ENCODE peak calls at places on chromosomes 11 and 22, in four cellular contexts. G is GM12878, X is H1, W is K562. Y is an unnamed sample.
A peak's percentile ranks its signal among the peaks of the same experiment; 100 is the strongest.

GRCh38 chr11:2576536-2576935 is 123.3 kb downstream of the KCNQ1OT1 start:
- DNase-seq in G (no peak), X (no peak), W (no peak), Y (no peak)

GRCh38 chr11:121687961-121688566 is 235.3 kb upstream of the SORL1-AS1 start:
- DNase-seq in G (no peak), X (no peak), W (no peak), Y (no peak)

GRCh38 chr11:128890543-128891409 is at the start of gene KCNJ5:
- DNase-seq in G (no peak), X (no peak), W (no peak), Y (peak; percentile 84)

GRCh38 chr11:783581-784015 is 6.3 kb downstream of the CEND1 start:
- DNase-seq in G (no peak), X (peak; percentile 94), W (peak; percentile 42), Y (peak; percentile 91)

GRCh38 chr11:4881860-4882500 is at the start of gene OR51T1:
- DNase-seq in G (no peak), X (no peak), W (peak; percentile 65), Y (no peak)

GRCh38 chr11:119786431-119787073 is 57.6 kb upstream of the NECTIN1 start:
- DNase-seq in G (peak; percentile 11), X (no peak), W (no peak), Y (no peak)

GRCh38 chr11:33919645-33920044 is 27.8 kb upstream of the LMO2 start:
- DNase-seq in G (no peak), X (no peak), W (no peak), Y (no peak)

GRCh38 chr22:16699336-16699735 is 106.7 kb upstream of the CCT8L2 start:
- DNase-seq in G (no peak), X (no peak), W (no peak), Y (no peak)

GRCh38 chr11:18669211-18669593 is 29.4 kb upstream of the TMEM86A start:
- DNase-seq in G (no peak), X (no peak), W (no peak), Y (no peak)

GRCh38 chr11:66705587-66706335 is 23.3 kb downstream of the SPTBN2 start:
- DNase-seq in G (no peak), X (no peak), W (no peak), Y (no peak)

GRCh38 chr11:84824624-84825023 is 802.5 kb downstream of the DLG2 start:
- DNase-seq in G (no peak), X (no peak), W (no peak), Y (no peak)
- TF ChIP-seq NRF1 in G (no peak), X (no peak), W (no peak), Y (no peak)

DNA sequence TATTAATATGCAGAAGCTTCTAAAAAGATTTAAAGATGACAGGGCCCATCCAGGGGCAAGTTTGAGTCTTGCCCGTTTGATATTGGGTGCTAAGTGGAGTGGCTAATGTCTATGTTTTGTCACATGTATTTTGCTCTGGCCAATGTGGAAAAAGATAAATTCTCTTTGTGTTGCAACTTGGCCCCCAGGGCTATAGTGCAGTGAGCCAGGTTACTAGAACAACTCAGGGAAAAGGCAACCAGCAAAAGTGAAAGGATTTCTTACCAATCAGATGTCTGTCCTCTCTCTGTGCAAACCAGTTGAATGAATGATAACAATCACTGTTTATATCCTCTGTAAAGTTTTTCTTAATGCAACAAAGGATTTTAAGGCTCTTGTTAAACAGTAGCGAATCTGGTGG is 4.6 kb upstream of the CLNS1A start:
- DNase-seq in G (no peak), X (no peak), W (no peak), Y (no peak)
- H2AFZ ChIP-seq in G (peak overlapping the region; percentile 39), X (no peak overlapping the region), W (peak overlapping the region; percentile 66), Y (peak overlapping the region; percentile 24)

GRCh38 chr11:130220311-130221030 is 60.9 kb downstream of the ST14 start:
- DNase-seq in G (no peak), X (no peak), W (no peak), Y (no peak)

GRCh38 chr11:130218501-130218900 is 58.9 kb downstream of the ST14 start:
- DNase-seq in G (no peak), X (no peak), W (no peak), Y (no peak)

GRCh38 chr11:130227373-130227772 is 67.8 kb downstream of the ST14 start:
- DNase-seq in G (no peak), X (no peak), W (no peak), Y (no peak)

GRCh38 chr11:130219148-130219547 is 59.6 kb downstream of the ST14 start:
- DNase-seq in G (no peak), X (no peak), W (no peak), Y (no peak)

DNA sequence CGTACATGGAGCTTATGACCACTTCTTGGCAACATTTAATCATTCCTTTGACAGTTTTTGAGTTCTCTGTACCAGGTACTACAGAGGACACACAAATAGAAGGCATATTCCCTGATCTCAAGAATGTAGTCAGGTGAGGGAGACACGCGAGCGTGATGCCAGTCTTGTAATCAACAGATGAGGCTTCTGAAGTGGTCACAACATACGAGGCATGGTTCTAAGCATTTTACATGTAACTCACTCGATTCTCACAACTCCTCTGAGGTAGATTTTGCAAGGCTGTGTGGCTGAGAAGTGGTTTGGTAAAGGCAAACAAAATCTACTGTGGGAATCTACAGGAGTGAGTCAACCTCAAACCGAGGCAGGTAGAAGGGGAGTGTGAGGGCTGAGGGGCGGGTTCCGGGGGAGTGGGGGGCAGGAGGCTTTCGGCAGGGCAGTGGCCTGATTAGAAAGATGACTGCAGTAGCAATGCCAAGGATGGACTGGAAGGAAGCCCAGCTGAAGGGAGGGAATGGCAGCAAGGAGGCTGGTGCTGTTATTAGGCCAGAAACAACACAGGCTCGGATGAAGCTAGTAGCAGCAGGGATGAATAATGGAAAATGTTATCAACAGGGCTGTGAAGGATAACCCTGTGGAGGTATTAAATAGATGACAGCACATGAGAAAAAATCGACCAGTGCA is 63.8 kb downstream of the ST14 start:
- DNase-seq in G (no peak), X (no peak), W (no peak), Y (no peak)
- TF ChIP-seq GABPA in G (no peak), X (no peak), W (no peak), Y (no peak)

DNA sequence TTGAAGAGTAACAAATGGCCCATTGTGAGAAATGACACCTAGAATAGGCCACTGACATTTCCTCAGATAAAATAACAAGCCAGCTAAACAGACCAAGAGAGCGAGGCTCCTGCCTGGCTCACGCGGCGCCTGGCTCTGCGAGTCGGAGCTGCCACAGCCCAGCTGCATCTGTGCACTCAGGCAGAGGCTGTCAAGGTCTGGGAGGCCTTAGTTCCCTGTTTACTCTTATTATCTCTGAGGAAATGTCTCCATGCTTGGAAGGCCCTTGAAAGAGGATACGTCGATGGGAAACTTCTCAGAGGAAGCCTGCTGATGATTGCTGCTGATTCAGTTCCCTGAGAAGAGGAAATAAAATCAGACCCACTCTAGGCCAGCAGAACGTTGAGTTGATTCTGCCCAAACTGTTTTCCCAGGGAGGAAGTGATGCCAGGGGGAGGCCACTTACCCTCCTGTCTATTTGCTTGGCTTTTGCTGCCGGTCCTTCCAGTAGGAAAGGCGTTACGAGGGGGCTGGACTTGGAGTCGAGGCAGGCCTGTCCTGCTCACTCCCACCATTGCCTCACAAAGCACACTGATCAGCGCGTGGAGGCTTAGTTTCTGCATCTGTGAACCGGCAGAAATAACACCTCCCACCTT is 208.8 kb downstream of the TBC1D22A start:
- DNase-seq in G (no peak), X (no peak), W (no peak), Y (peak; percentile 68)
- TF ChIP-seq NRF1 in G (no peak), X (no peak), W (no peak), Y (no peak)

GRCh38 chr11:47979378-47980092 is 824 bp upstream of the PTPRJ start:
- DNase-seq in G (no peak), X (no peak), W (no peak), Y (peak; percentile 54)
- H2AFZ ChIP-seq in G (no peak overlapping the region), X (peak overlapping the region; percentile 13), W (peak overlapping the region; percentile 76), Y (peak overlapping the region; percentile 87)

GRCh38 chr22:39910875-39911601 is 10.2 kb downstream of the GRAP2 start:
- DNase-seq in G (no peak), X (no peak), W (no peak), Y (no peak)

GRCh38 chr22:39914584-39914983 is 13.7 kb downstream of the GRAP2 start:
- DNase-seq in G (no peak), X (no peak), W (no peak), Y (no peak)

GRCh38 chr22:39913886-39914285 is 13.0 kb downstream of the GRAP2 start:
- DNase-seq in G (no peak), X (no peak), W (no peak), Y (peak; percentile 21)

GRCh38 chr22:39915295-39915726 is 14.4 kb downstream of the GRAP2 start:
- DNase-seq in G (no peak), X (no peak), W (no peak), Y (no peak)

GRCh38 chr22:39913321-39913720 is 12.4 kb downstream of the GRAP2 start:
- DNase-seq in G (no peak), X (no peak), W (no peak), Y (no peak)
- TF ChIP-seq GABPA in G (no peak), X (no peak), W (no peak), Y (no peak)

DNA sequence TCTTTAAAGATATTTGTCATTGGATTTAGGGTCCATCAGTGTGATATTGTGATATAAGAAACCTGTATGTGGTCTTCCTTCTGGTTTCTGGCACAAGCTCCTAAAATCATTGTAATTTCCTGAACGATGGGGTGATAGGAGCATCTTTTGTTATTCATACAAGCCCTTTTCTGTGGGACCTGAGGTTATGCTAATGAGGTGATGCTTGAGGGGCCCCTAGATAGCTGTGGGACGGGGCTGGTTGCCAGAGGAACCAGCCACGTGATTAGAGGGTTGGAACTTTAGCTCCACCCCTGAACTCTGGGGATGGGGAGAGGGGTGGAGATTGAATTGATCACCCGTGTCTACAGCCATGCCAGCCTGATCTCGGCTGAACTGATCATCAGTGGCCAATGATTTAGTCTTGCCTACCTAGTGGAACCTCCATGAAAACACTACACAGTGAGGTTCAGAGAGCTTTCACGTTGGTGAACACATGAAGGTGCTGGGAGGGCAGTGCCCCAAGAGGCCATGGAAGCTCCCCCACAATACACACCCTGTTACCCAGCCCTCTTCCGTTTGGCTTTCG is 62.8 kb downstream of the BCR start:
- DNase-seq in G (peak; percentile 41), X (peak; percentile 68), W (peak; percentile 60), Y (no peak)
- TF ChIP-seq NRF1 in G (no peak), X (no peak), W (no peak), Y (no peak)